ENCODE peak calls at places on chromosomes 12 and 14, in seven cellular contexts. D, S, I, K, A, U and N are unnamed samples.

GRCh38 chr12:91272456-91273063 is 89.9 kb upstream of the DCN start:
- DNase-seq in K (no peak), U (no peak), A (no peak), I (no peak), S (peak), D (peak), N (peak)

GRCh38 chr12:123062682-123063426 is 82.4 kb downstream of the ARL6IP4 start:
- DNase-seq in A (peak), K (no peak), S (no peak), I (no peak), D (no peak), U (no peak), N (no peak)

GRCh38 chr14:90721619-90722305 is 94.5 kb downstream of the TTC7B start:
- DNase-seq in S (no peak), K (no peak), U (no peak), D (no peak), I (no peak), A (no peak), N (no peak)

GRCh38 chr14:104735830-104736642 is 12.0 kb downstream of the ADSS1 start:
- DNase-seq in U (no peak), K (no peak), S (no peak), D (peak), I (no peak), A (peak), N (no peak)

GRCh38 chr12:104958946-104959841 is 1.1 kb upstream of the SLC41A2 start:
- DNase-seq in U (no peak), I (no peak), S (peak), A (peak), D (no peak), K (no peak), N (no peak)

GRCh38 chr14:65144170-65144569 is 41.9 kb upstream of the MAX start:
- DNase-seq in A (no peak), S (no peak), D (peak), U (no peak), I (no peak), K (no peak), N (no peak)

GRCh38 chr12:85065816-85066482 is 29.8 kb downstream of the LRRIQ1 start:
- DNase-seq in S (no peak), D (no peak), U (no peak), I (no peak), K (no peak), A (no peak), N (no peak)

GRCh38 chr12:22066235-22066765 is 20.3 kb downstream of the CMAS start:
- DNase-seq in I (no peak), A (no peak), K (no peak), S (no peak), D (no peak), U (no peak), N (no peak)

GRCh38 chr12:56157201-56158028 is 744 bp upstream of the MYL6 start:
- DNase-seq in A (peak), K (peak), D (peak), S (peak), I (peak), U (peak), N (peak)

GRCh38 chr12:124995200-124995961 is 1.9 kb downstream of the BRI3BP start:
- DNase-seq in U (no peak), I (no peak), D (no peak), A (no peak), S (peak), K (no peak), N (no peak)

GRCh38 chr14:64040044-64040443 is 187.2 kb downstream of the SYNE2 start:
- DNase-seq in U (no peak), I (peak), D (no peak), K (no peak), S (no peak), A (no peak), N (no peak)

GRCh38 chr12:66129934-66130266 is 650 bp downstream of the LLPH start:
- DNase-seq in D (no peak), I (no peak), S (peak), K (no peak), A (peak), U (no peak), N (no peak)

GRCh38 chr14:77707355-77707723 is 484 bp downstream of the ALKBH1 start:
- DNase-seq in U (no peak), D (no peak), K (peak), S (peak), A (peak), I (peak), N (peak)

GRCh38 chr12:53208877-53209463 is 1.9 kb upstream of the ITGB7 start:
- DNase-seq in K (no peak), U (no peak), I (no peak), A (no peak), S (no peak), D (no peak), N (no peak)

GRCh38 chr12:130356222-130356621 is 18.5 kb downstream of the PIWIL1 start:
- DNase-seq in K (no peak), D (peak), A (no peak), I (no peak), U (no peak), S (no peak), N (no peak)

GRCh38 chr12:115257791-115258190 is 573.8 kb upstream of the TBX3 start:
- DNase-seq in A (peak), U (no peak), S (no peak), K (no peak), D (no peak), I (no peak), N (no peak)

GRCh38 chr14:56159066-56159465 is 40.9 kb downstream of the PELI2 start:
- DNase-seq in I (no peak), A (peak), K (no peak), D (no peak), S (no peak), U (no peak), N (no peak)

GRCh38 chr14:88993946-88994345 is 169.5 kb downstream of the TTC8 start:
- DNase-seq in S (no peak), U (no peak), A (peak), K (no peak), D (no peak), I (no peak), N (no peak)

GRCh38 chr12:103503546-103504480 is 8.0 kb upstream of the C12orf42 start:
- DNase-seq in A (no peak), S (peak), D (no peak), I (no peak), U (no peak), K (peak), N (peak)

GRCh38 chr12:62750941-62751843 is 183.8 kb downstream of the PPM1H start:
- DNase-seq in I (no peak), A (no peak), D (no peak), S (no peak), K (no peak), U (no peak), N (no peak)

GRCh38 chr12:111642681-111643427 is 42.9 kb downstream of the BRAP start:
- DNase-seq in A (no peak), S (no peak), K (no peak), D (no peak), U (no peak), I (no peak), N (no peak)

GRCh38 chr12:115135800-115136211 is 451.8 kb upstream of the TBX3 start:
- DNase-seq in A (peak), D (peak), U (no peak), I (peak), K (no peak), S (no peak), N (no peak)